ENCODE peak calls at places on chromosomes 16 and 17, in four cellular contexts. I is CD8-positive, alpha-beta T cell; C is heart right ventricle; O is Panc1. Z is an unnamed sample.

GRCh38 chr16:24738895-24739294 is 9.4 kb downstream of the TNRC6A start:
- DNase-seq in I (no peak), C (no peak), O (no peak), Z (no peak)

GRCh38 chr16:79380990-79381389 is 219.5 kb downstream of the MAF start:
- DNase-seq in C (no peak), O (no peak), I (no peak), Z (no peak)

GRCh38 chr17:43860927-43861622 is 14.1 kb downstream of the CD300LG start:
- DNase-seq in I (no peak), C (peak; percentile 57), O (no peak), Z (no peak)

GRCh38 chr16:23408242-23409201 is 44.5 kb downstream of the COG7 start:
- DNase-seq in C (peak; percentile 38), O (no peak), I (no peak), Z (no peak)

GRCh38 chr16:57204675-57205074 is 18.5 kb downstream of the RSPRY1 start:
- DNase-seq in C (no peak), I (no peak), O (no peak), Z (no peak)

GRCh38 chr16:80968386-80969113 is 38.1 kb downstream of the CMC2 start:
- DNase-seq in I (no peak), O (no peak), C (no peak), Z (no peak)

GRCh38 chr17:7004398-7005253 is 7.8 kb upstream of the RNASEK start:
- DNase-seq in C (no peak), I (no peak), O (no peak), Z (no peak)

GRCh38 chr17:37274432-37274831 is 101.4 kb upstream of the C17orf78 start:
- DNase-seq in C (no peak), O (no peak), I (no peak), Z (no peak)

GRCh38 chr17:76478730-76479514 is 11.5 kb downstream of the AANAT start:
- DNase-seq in I (no peak), O (no peak), C (no peak), Z (no peak)

GRCh38 chr16:50861926-50862325 is 120.0 kb downstream of the CYLD start:
- DNase-seq in I (no peak), C (no peak), O (no peak), Z (peak; percentile 3)

GRCh38 chr16:49886554-49887121 is 30.7 kb upstream of the ZNF423 start:
- DNase-seq in C (no peak), I (no peak), O (no peak), Z (no peak)

GRCh38 chr17:39306509-39307212 is 80.9 kb upstream of the STAC2 start:
- DNase-seq in I (no peak), C (no peak), O (no peak), Z (no peak)

GRCh38 chr17:80793851-80794267 is 197.8 kb upstream of the CHMP6 start:
- DNase-seq in O (no peak), C (no peak), I (no peak), Z (no peak)

GRCh38 chr16:3266873-3267537 is 10.6 kb upstream of the MEFV start:
- DNase-seq in I (no peak), C (no peak), O (peak; percentile 17), Z (no peak)

GRCh38 chr16:85819711-85820110 is 20.2 kb downstream of the COX4I1 start:
- DNase-seq in I (no peak), O (no peak), C (no peak), Z (no peak)

GRCh38 chr17:40361063-40361924 is 3.2 kb downstream of the GJD3 start:
- DNase-seq in I (no peak), C (no peak), O (no peak), Z (no peak)

GRCh38 chr17:36942031-36942599 is 4.8 kb downstream of the LHX1 start:
- DNase-seq in O (no peak), C (no peak), I (no peak), Z (no peak)

GRCh38 chr16:69917739-69918138 is 33.4 kb upstream of the CLEC18A start:
- DNase-seq in O (no peak), I (no peak), C (no peak), Z (no peak)

GRCh38 chr16:1375741-1376410 is 24.1 kb downstream of the GNPTG start:
- DNase-seq in C (no peak), O (no peak), I (no peak), Z (no peak)

GRCh38 chr16:57606147-57606846 is 22.1 kb upstream of the ADGRG1 start:
- DNase-seq in C (no peak), I (no peak), O (no peak), Z (no peak)

GRCh38 chr17:44279586-44280344 is 11.8 kb upstream of the SLC4A1 start:
- DNase-seq in I (no peak), O (peak; percentile 8), C (peak; percentile 76), Z (peak; percentile 57)

GRCh38 chr17:39244016-39244599 is 18.4 kb upstream of the STAC2 start:
- DNase-seq in C (no peak), O (no peak), I (no peak), Z (no peak)

GRCh38 chr17:9875441-9875840 is 29.6 kb downstream of the RCVRN start:
- DNase-seq in O (no peak), C (no peak), I (no peak), Z (no peak)

GRCh38 chr17:1873418-1873817 is 43.6 kb downstream of the RPA1 start:
- DNase-seq in I (no peak), C (no peak), O (no peak), Z (no peak)

GRCh38 chr17:16491131-16491702 is 776 bp downstream of the LRRC75A start:
- DNase-seq in C (no peak), O (no peak), I (no peak), Z (no peak)

GRCh38 chr16:64317601-64318000 is 804.3 kb downstream of the CDH11 start:
- DNase-seq in I (no peak), C (no peak), O (no peak), Z (no peak)

GRCh38 chr17:17298108-17298507 is 5.1 kb upstream of the NT5M start:
- DNase-seq in I (no peak), O (no peak), C (no peak), Z (no peak)

GRCh38 chr17:38617967-38618760 is 12.4 kb upstream of the SRCIN1 start:
- DNase-seq in I (no peak), C (no peak), O (no peak), Z (no peak)

GRCh38 chr17:14010999-14011692 is 58.2 kb upstream of the COX10 start:
- DNase-seq in O (no peak), C (no peak), I (no peak), Z (no peak)
- H3K27ac ChIP-seq in O (no peak overlapping the region), C (no peak overlapping the region), I (no peak overlapping the region), Z (no peak overlapping the region)

GRCh38 chr16:66318505-66318904 is 48.0 kb upstream of the CDH5 start:
- DNase-seq in C (no peak), I (no peak), O (no peak), Z (no peak)
- H3K27me3 ChIP-seq in C (no peaks in the 10 kb centered on the region), I (no peaks in the 10 kb centered on the region), O (no peaks in the 10 kb centered on the region), Z (no peaks in the 10 kb centered on the region)

GRCh38 chr17:66531826-66532439 is 229.5 kb downstream of the PRKCA start:
- DNase-seq in O (no peak), C (no peak), I (no peak), Z (no peak)

GRCh38 chr17:66535611-66536010 is 233.2 kb downstream of the PRKCA start:
- DNase-seq in O (no peak), I (no peak), C (no peak), Z (no peak)

GRCh38 chr17:66537518-66537917 is 235.1 kb downstream of the PRKCA start:
- DNase-seq in I (no peak), O (no peak), C (no peak), Z (no peak)

GRCh38 chr17:66538776-66539175 is 236.4 kb downstream of the PRKCA start:
- DNase-seq in O (no peak), C (no peak), I (no peak), Z (no peak)

DNA sequence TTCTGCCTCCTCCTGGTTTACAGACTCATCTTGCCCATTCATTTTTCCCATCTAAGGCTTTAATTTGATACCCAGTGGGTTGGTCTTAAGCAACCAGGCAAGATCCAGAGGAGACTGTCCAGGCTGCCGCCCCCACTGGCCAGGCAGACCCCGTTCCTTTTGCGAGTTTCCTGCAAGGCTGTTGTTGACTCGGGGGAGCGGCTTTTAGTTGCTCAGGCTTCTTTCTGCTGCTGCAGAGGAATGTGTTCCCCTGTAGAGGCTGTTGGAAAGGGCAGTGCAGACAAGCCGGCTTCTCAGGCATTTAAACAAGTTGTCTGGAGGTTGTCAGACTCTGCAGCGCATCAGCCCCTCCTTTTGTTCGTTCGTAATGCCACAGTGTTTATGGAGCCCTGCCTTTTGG is 231.2 kb downstream of the PRKCA start:
- DNase-seq in O (no peak), C (no peak), I (no peak), Z (no peak)
- TF ChIP-seq CTCF in O (no peak), C (no peak), I (no peak), Z (no peak)

GRCh38 chr17:81879121-81879520 is 8.0 kb upstream of the ARHGDIA start:
- DNase-seq in O (no peak), I (no peak), C (no peak), Z (no peak)
- H3K27ac ChIP-seq in O (no peak overlapping the region), I (no peak overlapping the region), C (no peak overlapping the region), Z (no peak overlapping the region)

GRCh38 chr16:5019775-5020174 is 14.0 kb downstream of the NAGPA start:
- DNase-seq in C (no peak), O (no peak), I (no peak), Z (no peak)

GRCh38 chr16:5025171-5025632 is 8.5 kb downstream of the NAGPA start:
- DNase-seq in I (no peak), O (no peak), C (peak; percentile 46), Z (no peak)

GRCh38 chr16:5020551-5020950 is 13.2 kb downstream of the NAGPA start:
- DNase-seq in C (no peak), O (no peak), I (no peak), Z (no peak)

GRCh38 chr16:5024632-5025031 is 9.1 kb downstream of the NAGPA start:
- DNase-seq in O (no peak), I (no peak), C (no peak), Z (no peak)

GRCh38 chr16:5022521-5022920 is 11.2 kb downstream of the NAGPA start:
- DNase-seq in O (no peak), C (no peak), I (no peak), Z (no peak)
- H3K27me3 ChIP-seq in O (no peaks in the 10 kb centered on the region), C (no peaks in the 10 kb centered on the region), I (no peaks in the 10 kb centered on the region), Z (no peaks in the 10 kb centered on the region)

Z was measured in lung.